ENCODE peak calls at places on chromosomes 6 and 20, in four cellular contexts. Z is stomach, W is K562, D is GM12891. M is an unnamed sample.

GRCh38 chr20:56826971-56827645 is 198.0 kb downstream of the TFAP2C start:
- DNase-seq in Z (no peak), W (no peak), D (no peak), M (no peak)

GRCh38 chr20:62617711-62618483 is 24.4 kb upstream of the SLCO4A1 start:
- DNase-seq in Z (peak; percentile 46), W (no peak), D (no peak), M (peak; percentile 58)

GRCh38 chr6:9272671-9273070 is 837.3 kb upstream of the SLC35B3 start:
- DNase-seq in Z (no peak), W (no peak), D (no peak), M (no peak)

GRCh38 chr6:41442800-41443501 is 103.2 kb upstream of the FOXP4 start:
- DNase-seq in Z (peak; percentile 50), W (peak; percentile 82), D (no peak), M (no peak)

GRCh38 chr6:132527791-132528190 is 10.3 kb upstream of the TAAR9 start:
- DNase-seq in Z (no peak), W (no peak), D (no peak), M (no peak)

GRCh38 chr20:10798811-10799210 is 125.0 kb upstream of the JAG1 start:
- DNase-seq in Z (no peak), W (no peak), D (no peak), M (no peak)

GRCh38 chr20:57433658-57434389 is 42.6 kb downstream of the RBM38 start:
- DNase-seq in Z (no peak), W (no peak), D (no peak), M (no peak)

GRCh38 chr6:41191569-41191968 is 9.4 kb downstream of the TREML2 start:
- DNase-seq in Z (no peak), W (peak; percentile 76), D (no peak), M (no peak)

GRCh38 chr20:33482581-33482980 is 7.3 kb upstream of the CBFA2T2 start:
- DNase-seq in Z (no peak), W (no peak), D (no peak), M (no peak)

GRCh38 chr6:36595168-36595818 is 1.1 kb downstream of the SRSF3 start:
- DNase-seq in Z (no peak), W (no peak), D (no peak), M (no peak)

GRCh38 chr6:157151029-157151428 is 172.3 kb downstream of the TMEM242 start:
- DNase-seq in Z (no peak), W (no peak), D (no peak), M (no peak)

GRCh38 chr6:157145656-157146285 is 177.5 kb downstream of the TMEM242 start:
- DNase-seq in Z (no peak), W (no peak), D (no peak), M (no peak)

GRCh38 chr6:157150076-157150475 is 173.2 kb downstream of the TMEM242 start:
- DNase-seq in Z (no peak), W (no peak), D (no peak), M (no peak)

GRCh38 chr6:157151989-157152388 is 171.3 kb downstream of the TMEM242 start:
- DNase-seq in Z (no peak), W (no peak), D (no peak), M (no peak)

DNA sequence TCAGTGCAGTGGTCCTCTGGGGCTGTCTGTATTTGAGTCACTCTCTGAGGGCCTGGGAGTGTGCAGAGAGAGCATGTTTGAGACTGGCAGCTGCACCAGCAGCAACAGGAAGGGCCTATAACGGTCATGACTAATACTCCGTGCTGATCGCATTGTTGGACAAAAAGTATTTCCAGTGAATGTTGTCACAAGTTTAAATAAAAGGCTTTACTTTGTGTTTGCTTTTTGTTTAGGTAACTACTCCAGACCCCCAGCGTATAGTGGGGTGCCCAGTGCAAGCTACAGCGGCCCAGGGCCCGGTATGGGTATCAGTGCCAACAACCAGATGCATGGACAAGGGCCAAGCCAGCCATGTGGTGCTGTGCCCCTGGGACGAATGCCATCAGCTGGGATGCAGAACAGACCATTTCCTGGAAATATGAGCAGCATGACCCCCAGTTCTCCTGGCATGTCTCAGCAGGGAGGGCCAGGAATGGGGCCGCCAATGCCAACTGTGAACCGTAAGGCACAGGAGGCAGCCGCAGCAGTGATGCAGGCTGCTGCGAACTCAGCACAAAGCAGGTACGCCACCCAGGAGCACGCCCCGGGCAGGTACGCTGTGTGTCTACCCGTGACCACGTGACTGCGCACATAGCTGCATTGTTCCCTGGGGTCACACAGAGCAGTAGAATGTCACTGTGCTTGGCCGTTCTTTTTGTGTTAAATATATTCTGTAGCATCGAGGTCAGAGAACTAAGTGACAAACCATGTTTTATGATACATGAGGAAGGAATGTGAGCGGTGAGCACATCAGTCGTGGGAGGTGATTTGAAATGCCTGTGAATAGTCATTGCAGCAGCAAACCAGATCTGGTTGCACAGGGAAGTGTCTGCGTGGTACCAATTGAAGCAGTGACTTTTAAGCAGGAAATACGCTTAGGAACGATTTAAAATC is 174.7 kb downstream of the TMEM242 start:
- DNase-seq in Z (peak; percentile 32), W (no peak), D (no peak), M (no peak)
- TF ChIP-seq POLR2AphosphoS5 in Z (peak; percentile 74), W (no peak), D (no peak), M (no peak)

GRCh38 chr20:31722388-31723281 is at the start of gene BCL2L1:
- DNase-seq in Z (peak; percentile 91), W (peak; percentile 71), D (no peak), M (peak; percentile 48)
- TF ChIP-seq POLR2A in Z (no peak), W (peak; percentile 63), D (peak; percentile 36), M (peak; percentile 61)

GRCh38 chr20:13081877-13082276 is 73.1 kb downstream of the SPTLC3 start:
- DNase-seq in Z (no peak), W (no peak), D (no peak), M (no peak)
- TF ChIP-seq POLR2AphosphoS5 in Z (no peak), W (no peak), D (no peak), M (no peak)

GRCh38 chr6:16318953-16319720 is 80.8 kb downstream of the GMPR start:
- DNase-seq in Z (no peak), W (no peak), D (no peak), M (no peak)

GRCh38 chr6:16320533-16321340 is 82.3 kb downstream of the GMPR start:
- DNase-seq in Z (no peak), W (no peak), D (no peak), M (no peak)

GRCh38 chr6:16321341-16321710 is 82.9 kb downstream of the GMPR start:
- DNase-seq in Z (no peak), W (no peak), D (no peak), M (no peak)

GRCh38 chr6:16318538-16318937 is 80.2 kb downstream of the GMPR start:
- DNase-seq in Z (no peak), W (no peak), D (no peak), M (no peak)

DNA sequence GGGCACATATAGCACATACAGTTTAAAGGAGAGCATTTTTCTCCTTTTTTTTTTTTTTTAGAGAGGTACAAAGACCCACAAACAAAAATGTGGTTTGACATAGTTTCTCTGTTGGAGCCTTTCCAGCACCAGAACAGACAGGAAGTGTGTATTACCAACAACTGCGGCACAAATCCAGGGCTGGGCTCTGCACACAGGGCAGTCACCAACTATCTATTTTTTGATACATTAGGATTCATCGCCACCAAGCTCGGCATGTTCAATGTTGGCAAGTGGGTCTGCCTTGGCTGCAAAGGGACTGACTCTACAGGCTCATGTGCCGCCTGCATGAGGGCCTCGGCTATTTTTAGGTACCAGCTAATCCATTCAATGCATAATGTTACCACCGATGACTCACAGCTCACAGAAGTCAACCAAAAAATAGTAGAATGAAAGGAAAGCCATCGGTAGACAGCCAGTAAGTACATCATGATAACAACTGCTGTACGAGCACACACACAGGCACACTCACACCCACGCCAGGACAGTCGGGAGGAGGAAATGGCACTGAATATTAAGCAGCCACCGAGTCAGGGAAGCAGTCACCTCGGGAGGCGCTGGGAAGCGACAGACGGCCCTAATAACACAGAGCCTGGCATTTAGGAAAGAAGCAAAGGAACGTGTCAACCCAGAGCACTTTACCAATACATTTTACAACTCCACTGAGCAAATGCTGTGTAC is 81.6 kb downstream of the GMPR start:
- DNase-seq in Z (peak; percentile 36), W (peak; percentile 58), D (no peak), M (no peak)
- TF ChIP-seq POLR2A in Z (no peak), W (no peak), D (no peak), M (no peak)

DNA sequence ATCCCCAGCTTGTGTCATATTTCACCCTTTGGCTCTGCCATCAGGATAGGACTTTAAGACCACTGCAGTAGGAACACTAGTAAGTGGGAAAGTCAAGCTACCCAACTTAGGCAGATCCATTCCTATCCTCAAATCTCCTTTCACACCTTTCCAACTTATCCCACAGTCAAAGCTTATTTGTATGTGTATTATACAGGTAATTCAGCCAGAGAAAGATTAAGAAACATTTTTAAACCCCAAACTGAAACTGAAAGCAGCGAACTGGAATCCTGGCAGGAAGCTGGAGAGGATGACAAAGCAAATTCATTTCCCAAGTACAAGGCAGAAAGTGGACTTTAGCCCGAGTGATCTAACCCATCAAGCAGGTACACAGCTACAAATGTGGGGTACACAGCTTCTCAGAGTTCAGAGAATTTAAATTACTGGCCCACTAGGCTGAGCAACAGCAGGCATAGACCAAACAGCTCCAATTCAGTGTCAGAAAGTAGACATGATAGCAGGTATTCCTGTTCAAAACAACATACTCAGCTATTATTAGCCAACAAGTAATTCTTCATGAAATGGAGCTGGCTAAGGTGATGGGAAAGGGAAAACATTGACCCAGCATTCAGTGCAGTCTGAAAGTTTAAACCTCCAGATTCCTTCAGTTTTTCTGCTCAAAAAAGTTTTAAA is 39.1 kb downstream of the ILRUN start:
- DNase-seq in Z (peak; percentile 61), W (peak; percentile 54), D (no peak), M (no peak)
- TF ChIP-seq POLR2AphosphoS5 in Z (peak; percentile 49), W (no peak), D (no peak), M (no peak)

DNA sequence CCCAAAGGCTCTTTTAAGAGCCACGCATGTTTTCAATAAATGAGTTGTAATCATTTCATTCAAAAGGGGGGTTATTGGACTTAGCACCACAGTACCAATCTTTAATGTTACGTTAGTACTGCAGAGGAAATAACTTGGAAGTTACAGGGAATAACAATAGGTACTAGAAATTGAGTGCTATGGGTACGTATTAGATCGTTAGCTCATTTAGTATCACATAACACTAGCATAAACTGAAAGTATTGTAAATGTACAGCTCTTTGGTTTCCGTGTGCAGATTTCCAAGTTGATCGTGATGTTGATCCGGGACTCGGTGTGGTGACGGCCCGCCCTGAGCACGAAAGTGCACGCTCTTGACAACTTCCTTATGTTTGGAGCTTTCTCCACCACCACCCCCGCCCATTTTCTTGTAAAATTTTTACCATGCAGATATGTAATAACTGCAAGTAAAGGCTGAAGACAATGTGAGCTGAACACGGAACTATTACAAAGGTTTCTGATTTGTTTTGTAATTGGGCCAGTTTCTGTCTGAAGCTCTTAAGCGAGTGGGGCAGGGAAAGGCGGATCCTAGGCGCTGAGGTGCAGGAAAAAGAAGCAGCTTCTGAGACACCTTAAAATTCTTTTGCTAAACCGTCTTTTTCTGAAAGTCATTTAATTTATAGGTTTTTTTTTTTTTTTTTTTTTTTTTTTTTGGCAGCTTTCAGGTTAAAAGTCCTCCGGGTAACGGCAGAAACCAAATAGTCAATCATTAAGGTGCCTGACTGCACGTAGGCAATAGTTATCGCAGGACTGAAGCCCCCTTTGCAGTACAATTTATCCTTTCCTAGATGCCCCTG is 71.6 kb downstream of the HFE start:
- DNase-seq in Z (peak; percentile 73), W (peak; percentile 38), D (no peak), M (no peak)
- TF ChIP-seq POLR2A in Z (no peak), W (no peak), D (peak; percentile 31), M (peak; percentile 8)

GRCh38 chr6:169169375-169169774 is 84.3 kb downstream of the THBS2 start:
- DNase-seq in Z (peak; percentile 21), W (no peak), D (no peak), M (no peak)
- TF ChIP-seq POLR2AphosphoS5 in Z (no peak), W (no peak), D (no peak), M (no peak)

M was measured in GM12892.